ENCODE peak calls at places on chromosomes 1 and 21, in eight cellular contexts. One of them, this sample, is unnamed.

GRCh38 chr1:26166719-26167281 is 2.0 kb downstream of the C1orf232 start:
- DNase-seq in MM.1S: no peak
- DNase-seq in hypothalamus: no peak
- DNase-seq in GM13976: no peak
- DNase-seq in CD8-positive, alpha-beta memory T cell: no peak
- DNase-seq in NCI-H748 treated with DMSO at 0.1 percent for 48 hours: no peak
- DNase-seq in WERI-Rb-1: no peak
- DNase-seq in heart right ventricle: no peak
- DNase-seq in this sample: no peak

GRCh38 chr21:46115441-46116188 is 17.7 kb downstream of the COL6A2 start:
- DNase-seq in GM13976: no peak
- DNase-seq in CD8-positive, alpha-beta memory T cell: no peak
- DNase-seq in NCI-H748 treated with DMSO at 0.1 percent for 48 hours: no peak
- DNase-seq in WERI-Rb-1: peak
- DNase-seq in MM.1S: no peak
- DNase-seq in heart right ventricle: peak
- DNase-seq in hypothalamus: no peak
- DNase-seq in this sample: no peak

GRCh38 chr1:114093624-114094302 is 59.9 kb downstream of the SYT6 start:
- DNase-seq in hypothalamus: no peak
- DNase-seq in MM.1S: no peak
- DNase-seq in CD8-positive, alpha-beta memory T cell: no peak
- DNase-seq in heart right ventricle: no peak
- DNase-seq in WERI-Rb-1: no peak
- DNase-seq in NCI-H748 treated with DMSO at 0.1 percent for 48 hours: no peak
- DNase-seq in GM13976: no peak
- DNase-seq in this sample: peak

GRCh38 chr1:168304865-168305264 is 24.2 kb downstream of the TBX19 start:
- DNase-seq in heart right ventricle: no peak
- DNase-seq in MM.1S: no peak
- DNase-seq in CD8-positive, alpha-beta memory T cell: no peak
- DNase-seq in NCI-H748 treated with DMSO at 0.1 percent for 48 hours: no peak
- DNase-seq in hypothalamus: no peak
- DNase-seq in GM13976: no peak
- DNase-seq in WERI-Rb-1: no peak
- DNase-seq in this sample: no peak

GRCh38 chr1:202037706-202038296 is 27.4 kb downstream of the ELF3 start:
- DNase-seq in GM13976: no peak
- DNase-seq in NCI-H748 treated with DMSO at 0.1 percent for 48 hours: no peak
- DNase-seq in CD8-positive, alpha-beta memory T cell: no peak
- DNase-seq in WERI-Rb-1: no peak
- DNase-seq in hypothalamus: no peak
- DNase-seq in MM.1S: no peak
- DNase-seq in heart right ventricle: no peak
- DNase-seq in this sample: no peak

GRCh38 chr1:75097686-75098085 is 36.5 kb upstream of the LHX8 start:
- DNase-seq in NCI-H748 treated with DMSO at 0.1 percent for 48 hours: no peak
- DNase-seq in hypothalamus: no peak
- DNase-seq in WERI-Rb-1: no peak
- DNase-seq in GM13976: no peak
- DNase-seq in heart right ventricle: no peak
- DNase-seq in MM.1S: no peak
- DNase-seq in CD8-positive, alpha-beta memory T cell: no peak
- DNase-seq in this sample: no peak

GRCh38 chr1:227896710-227897655 is 50.7 kb downstream of the WNT9A start:
- DNase-seq in GM13976: no peak
- DNase-seq in MM.1S: no peak
- DNase-seq in CD8-positive, alpha-beta memory T cell: no peak
- DNase-seq in hypothalamus: no peak
- DNase-seq in heart right ventricle: no peak
- DNase-seq in NCI-H748 treated with DMSO at 0.1 percent for 48 hours: no peak
- DNase-seq in WERI-Rb-1: peak
- DNase-seq in this sample: no peak

GRCh38 chr1:30706528-30706927 is 16.9 kb downstream of the MATN1 start:
- DNase-seq in GM13976: no peak
- DNase-seq in hypothalamus: no peak
- DNase-seq in WERI-Rb-1: no peak
- DNase-seq in NCI-H748 treated with DMSO at 0.1 percent for 48 hours: no peak
- DNase-seq in MM.1S: no peak
- DNase-seq in heart right ventricle: peak
- DNase-seq in CD8-positive, alpha-beta memory T cell: no peak
- DNase-seq in this sample: no peak

GRCh38 chr1:204615881-204616280 is 69.7 kb downstream of the LRRN2 start:
- DNase-seq in CD8-positive, alpha-beta memory T cell: no peak
- DNase-seq in NCI-H748 treated with DMSO at 0.1 percent for 48 hours: no peak
- DNase-seq in MM.1S: no peak
- DNase-seq in heart right ventricle: no peak
- DNase-seq in WERI-Rb-1: no peak
- DNase-seq in hypothalamus: no peak
- DNase-seq in GM13976: no peak
- DNase-seq in this sample: no peak

GRCh38 chr1:223273511-223273910 is 90.5 kb downstream of the SUSD4 start:
- DNase-seq in GM13976: no peak
- DNase-seq in hypothalamus: no peak
- DNase-seq in NCI-H748 treated with DMSO at 0.1 percent for 48 hours: no peak
- DNase-seq in MM.1S: no peak
- DNase-seq in CD8-positive, alpha-beta memory T cell: no peak
- DNase-seq in heart right ventricle: no peak
- DNase-seq in WERI-Rb-1: peak
- DNase-seq in this sample: no peak

GRCh38 chr1:212060632-212061472 is 25.3 kb downstream of the DTL start:
- DNase-seq in NCI-H748 treated with DMSO at 0.1 percent for 48 hours: no peak
- DNase-seq in WERI-Rb-1: no peak
- DNase-seq in heart right ventricle: no peak
- DNase-seq in MM.1S: no peak
- DNase-seq in GM13976: no peak
- DNase-seq in hypothalamus: no peak
- DNase-seq in CD8-positive, alpha-beta memory T cell: no peak
- DNase-seq in this sample: no peak

GRCh38 chr1:24344090-24344742 is 25.1 kb downstream of the GRHL3 start:
- DNase-seq in NCI-H748 treated with DMSO at 0.1 percent for 48 hours: no peak
- DNase-seq in WERI-Rb-1: no peak
- DNase-seq in GM13976: no peak
- DNase-seq in hypothalamus: no peak
- DNase-seq in heart right ventricle: no peak
- DNase-seq in CD8-positive, alpha-beta memory T cell: no peak
- DNase-seq in MM.1S: no peak
- DNase-seq in this sample: no peak

GRCh38 chr1:154866995-154867795 is 2.9 kb downstream of the KCNN3 start:
- DNase-seq in CD8-positive, alpha-beta memory T cell: no peak
- DNase-seq in hypothalamus: peak
- DNase-seq in GM13976: peak
- DNase-seq in heart right ventricle: no peak
- DNase-seq in WERI-Rb-1: peak
- DNase-seq in MM.1S: no peak
- DNase-seq in NCI-H748 treated with DMSO at 0.1 percent for 48 hours: peak
- DNase-seq in this sample: no peak

GRCh38 chr1:31248276-31248675 is 8.6 kb upstream of the NKAIN1 start:
- DNase-seq in WERI-Rb-1: no peak
- DNase-seq in hypothalamus: no peak
- DNase-seq in heart right ventricle: no peak
- DNase-seq in MM.1S: no peak
- DNase-seq in CD8-positive, alpha-beta memory T cell: no peak
- DNase-seq in GM13976: no peak
- DNase-seq in NCI-H748 treated with DMSO at 0.1 percent for 48 hours: no peak
- DNase-seq in this sample: no peak

GRCh38 chr1:241442686-241443085 is 76.9 kb downstream of the FH start:
- DNase-seq in WERI-Rb-1: no peak
- DNase-seq in MM.1S: no peak
- DNase-seq in GM13976: no peak
- DNase-seq in CD8-positive, alpha-beta memory T cell: no peak
- DNase-seq in heart right ventricle: no peak
- DNase-seq in NCI-H748 treated with DMSO at 0.1 percent for 48 hours: no peak
- DNase-seq in hypothalamus: no peak
- DNase-seq in this sample: no peak

GRCh38 chr21:41768371-41769042 is 1.7 kb upstream of the RIPK4 start:
- DNase-seq in CD8-positive, alpha-beta memory T cell: no peak
- DNase-seq in heart right ventricle: no peak
- DNase-seq in NCI-H748 treated with DMSO at 0.1 percent for 48 hours: peak
- DNase-seq in hypothalamus: no peak
- DNase-seq in MM.1S: no peak
- DNase-seq in WERI-Rb-1: no peak
- DNase-seq in GM13976: peak
- DNase-seq in this sample: no peak

GRCh38 chr1:192713921-192714320 is 78.0 kb downstream of the RGS13 start:
- DNase-seq in CD8-positive, alpha-beta memory T cell: no peak
- DNase-seq in NCI-H748 treated with DMSO at 0.1 percent for 48 hours: no peak
- DNase-seq in hypothalamus: no peak
- DNase-seq in WERI-Rb-1: no peak
- DNase-seq in MM.1S: no peak
- DNase-seq in heart right ventricle: no peak
- DNase-seq in GM13976: no peak
- DNase-seq in this sample: no peak

GRCh38 chr1:202023033-202023433 is 12.6 kb downstream of the ELF3 start:
- DNase-seq in WERI-Rb-1: peak
- DNase-seq in hypothalamus: no peak
- DNase-seq in CD8-positive, alpha-beta memory T cell: no peak
- DNase-seq in MM.1S: no peak
- DNase-seq in heart right ventricle: no peak
- DNase-seq in NCI-H748 treated with DMSO at 0.1 percent for 48 hours: peak
- DNase-seq in GM13976: no peak
- DNase-seq in this sample: peak

GRCh38 chr1:100265562-100265930 is 470 bp upstream of the RTCA start:
- DNase-seq in MM.1S: peak
- DNase-seq in WERI-Rb-1: no peak
- DNase-seq in GM13976: no peak
- DNase-seq in heart right ventricle: no peak
- DNase-seq in NCI-H748 treated with DMSO at 0.1 percent for 48 hours: no peak
- DNase-seq in hypothalamus: no peak
- DNase-seq in CD8-positive, alpha-beta memory T cell: no peak
- DNase-seq in this sample: no peak

GRCh38 chr1:111725192-111725591 is 14.0 kb downstream of the INKA2 start:
- DNase-seq in heart right ventricle: peak
- DNase-seq in MM.1S: no peak
- DNase-seq in hypothalamus: peak
- DNase-seq in GM13976: no peak
- DNase-seq in WERI-Rb-1: peak
- DNase-seq in NCI-H748 treated with DMSO at 0.1 percent for 48 hours: no peak
- DNase-seq in CD8-positive, alpha-beta memory T cell: no peak
- DNase-seq in this sample: no peak

GRCh38 chr1:87333692-87334347 is 5.1 kb downstream of the LMO4 start:
- DNase-seq in GM13976: peak
- DNase-seq in MM.1S: peak
- DNase-seq in heart right ventricle: no peak
- DNase-seq in WERI-Rb-1: no peak
- DNase-seq in hypothalamus: no peak
- DNase-seq in CD8-positive, alpha-beta memory T cell: peak
- DNase-seq in NCI-H748 treated with DMSO at 0.1 percent for 48 hours: no peak
- DNase-seq in this sample: no peak

GRCh38 chr1:214664656-214665433 is 61.9 kb downstream of the CENPF start:
- DNase-seq in heart right ventricle: no peak
- DNase-seq in WERI-Rb-1: no peak
- DNase-seq in MM.1S: no peak
- DNase-seq in NCI-H748 treated with DMSO at 0.1 percent for 48 hours: no peak
- DNase-seq in hypothalamus: no peak
- DNase-seq in GM13976: no peak
- DNase-seq in CD8-positive, alpha-beta memory T cell: no peak
- DNase-seq in this sample: no peak

GRCh38 chr1:88768816-88769215 is 84.7 kb downstream of the PKN2 start:
- DNase-seq in NCI-H748 treated with DMSO at 0.1 percent for 48 hours: no peak
- DNase-seq in CD8-positive, alpha-beta memory T cell: no peak
- DNase-seq in hypothalamus: no peak
- DNase-seq in MM.1S: no peak
- DNase-seq in WERI-Rb-1: no peak
- DNase-seq in heart right ventricle: no peak
- DNase-seq in GM13976: no peak
- DNase-seq in this sample: no peak

GRCh38 chr1:202579806-202580205 is 130.4 kb downstream of the SYT2 start:
- DNase-seq in heart right ventricle: no peak
- DNase-seq in GM13976: no peak
- DNase-seq in MM.1S: no peak
- DNase-seq in hypothalamus: no peak
- DNase-seq in WERI-Rb-1: no peak
- DNase-seq in NCI-H748 treated with DMSO at 0.1 percent for 48 hours: no peak
- DNase-seq in CD8-positive, alpha-beta memory T cell: no peak
- DNase-seq in this sample: no peak

GRCh38 chr1:44013949-44014348 is 17.3 kb downstream of the SLC6A9 start:
- DNase-seq in NCI-H748 treated with DMSO at 0.1 percent for 48 hours: no peak
- DNase-seq in WERI-Rb-1: peak
- DNase-seq in hypothalamus: no peak
- DNase-seq in GM13976: no peak
- DNase-seq in CD8-positive, alpha-beta memory T cell: no peak
- DNase-seq in heart right ventricle: no peak
- DNase-seq in MM.1S: no peak
- DNase-seq in this sample: no peak

GRCh38 chr1:62682531-62682930 is 5.7 kb downstream of the DOCK7 start:
- DNase-seq in GM13976: no peak
- DNase-seq in WERI-Rb-1: no peak
- DNase-seq in NCI-H748 treated with DMSO at 0.1 percent for 48 hours: no peak
- DNase-seq in hypothalamus: no peak
- DNase-seq in heart right ventricle: no peak
- DNase-seq in CD8-positive, alpha-beta memory T cell: no peak
- DNase-seq in MM.1S: no peak
- DNase-seq in this sample: no peak

GRCh38 chr21:39510240-39510639 is 58.5 kb downstream of the SH3BGR start:
- DNase-seq in CD8-positive, alpha-beta memory T cell: no peak
- DNase-seq in hypothalamus: no peak
- DNase-seq in heart right ventricle: no peak
- DNase-seq in MM.1S: no peak
- DNase-seq in WERI-Rb-1: no peak
- DNase-seq in NCI-H748 treated with DMSO at 0.1 percent for 48 hours: no peak
- DNase-seq in GM13976: no peak
- DNase-seq in this sample: no peak

GRCh38 chr1:196873385-196873784 is 14.5 kb upstream of the CFHR4 start:
- DNase-seq in CD8-positive, alpha-beta memory T cell: no peak
- DNase-seq in GM13976: no peak
- DNase-seq in NCI-H748 treated with DMSO at 0.1 percent for 48 hours: no peak
- DNase-seq in WERI-Rb-1: no peak
- DNase-seq in heart right ventricle: no peak
- DNase-seq in MM.1S: no peak
- DNase-seq in hypothalamus: no peak
- DNase-seq in this sample: no peak

GRCh38 chr1:235759336-235759735 is 107.4 kb downstream of the LYST start:
- DNase-seq in GM13976: no peak
- DNase-seq in MM.1S: no peak
- DNase-seq in hypothalamus: no peak
- DNase-seq in heart right ventricle: no peak
- DNase-seq in NCI-H748 treated with DMSO at 0.1 percent for 48 hours: no peak
- DNase-seq in WERI-Rb-1: no peak
- DNase-seq in CD8-positive, alpha-beta memory T cell: no peak
- DNase-seq in this sample: no peak

GRCh38 chr1:10451286-10451685 is 1.5 kb downstream of the CORT start:
- DNase-seq in GM13976: no peak
- DNase-seq in CD8-positive, alpha-beta memory T cell: no peak
- DNase-seq in heart right ventricle: no peak
- DNase-seq in NCI-H748 treated with DMSO at 0.1 percent for 48 hours: no peak
- DNase-seq in MM.1S: no peak
- DNase-seq in WERI-Rb-1: no peak
- DNase-seq in hypothalamus: no peak
- DNase-seq in this sample: no peak

GRCh38 chr1:1199961-1200875 is 6.2 kb downstream of the TNFRSF18 start:
- DNase-seq in MM.1S: no peak
- DNase-seq in CD8-positive, alpha-beta memory T cell: no peak
- DNase-seq in hypothalamus: no peak
- DNase-seq in GM13976: no peak
- DNase-seq in heart right ventricle: peak
- DNase-seq in NCI-H748 treated with DMSO at 0.1 percent for 48 hours: no peak
- DNase-seq in WERI-Rb-1: no peak
- DNase-seq in this sample: no peak

GRCh38 chr1:115679141-115679611 is 37.4 kb downstream of the VANGL1 start:
- DNase-seq in WERI-Rb-1: no peak
- DNase-seq in MM.1S: no peak
- DNase-seq in GM13976: no peak
- DNase-seq in hypothalamus: no peak
- DNase-seq in CD8-positive, alpha-beta memory T cell: no peak
- DNase-seq in heart right ventricle: peak
- DNase-seq in NCI-H748 treated with DMSO at 0.1 percent for 48 hours: no peak
- DNase-seq in this sample: no peak

GRCh38 chr1:165259706-165260105 is 96.8 kb downstream of the LMX1A start:
- DNase-seq in WERI-Rb-1: no peak
- DNase-seq in heart right ventricle: no peak
- DNase-seq in MM.1S: no peak
- DNase-seq in hypothalamus: no peak
- DNase-seq in NCI-H748 treated with DMSO at 0.1 percent for 48 hours: no peak
- DNase-seq in CD8-positive, alpha-beta memory T cell: no peak
- DNase-seq in GM13976: no peak
- DNase-seq in this sample: no peak

GRCh38 chr1:52767881-52768280 is 41.6 kb downstream of the ZYG11B start:
- DNase-seq in NCI-H748 treated with DMSO at 0.1 percent for 48 hours: no peak
- DNase-seq in heart right ventricle: no peak
- DNase-seq in GM13976: no peak
- DNase-seq in CD8-positive, alpha-beta memory T cell: no peak
- DNase-seq in WERI-Rb-1: no peak
- DNase-seq in hypothalamus: no peak
- DNase-seq in MM.1S: no peak
- DNase-seq in this sample: no peak